ENCODE peak calls at places on chromosomes 7 and 10, in eight cellular contexts. G, N, E, B, T, J, Z and K are unnamed samples.

GRCh38 chr7:148540041-148540738 is 50.4 kb upstream of the C7orf33 start:
- DNase-seq in B (peak), G (no peak), J (no peak), E (no peak), N (no peak), Z (no peak), T (peak), K (no peak)

GRCh38 chr7:66013938-66014337 is 31.9 kb upstream of the GUSB start:
- DNase-seq in B (no peak), N (peak), E (no peak), Z (no peak), T (peak), J (peak), G (no peak), K (peak)

GRCh38 chr10:27558612-27559020 is 54.5 kb downstream of the RAB18 start:
- DNase-seq in E (no peak), T (peak), J (peak), Z (no peak), N (peak), G (no peak), B (no peak), K (peak)

GRCh38 chr10:30557884-30558283 is 71.7 kb downstream of the LYZL2 start:
- DNase-seq in N (peak), E (no peak), Z (no peak), J (peak), T (no peak), G (no peak), B (no peak), K (no peak)

GRCh38 chr10:5274795-5275194 is 78.2 kb downstream of the AKR1C4 start:
- DNase-seq in G (no peak), Z (no peak), J (no peak), B (no peak), N (no peak), T (no peak), E (no peak), K (no peak)

GRCh38 chr10:12412671-12413368 is 63.5 kb downstream of the CAMK1D start:
- DNase-seq in J (no peak), B (no peak), E (no peak), T (no peak), G (no peak), N (no peak), Z (no peak), K (no peak)

GRCh38 chr10:120041807-120042545 is 149.4 kb downstream of the SEC23IP start:
- DNase-seq in B (no peak), Z (no peak), J (no peak), T (no peak), N (no peak), E (no peak), G (no peak), K (no peak)

GRCh38 chr7:149224352-149224751 is 15.1 kb upstream of the ZNF212 start:
- DNase-seq in Z (no peak), G (no peak), J (no peak), E (no peak), T (no peak), N (no peak), B (no peak), K (no peak)

GRCh38 chr7:31875424-31875823 is 188.4 kb downstream of the PPP1R17 start:
- DNase-seq in B (no peak), T (no peak), G (no peak), E (no peak), J (no peak), N (no peak), Z (no peak), K (no peak)

GRCh38 chr10:62072901-62073300 is 171.4 kb downstream of the ARID5B start:
- DNase-seq in B (no peak), T (no peak), E (no peak), J (no peak), G (no peak), N (no peak), Z (no peak), K (no peak)

GRCh38 chr7:94417921-94418320 is 23.2 kb downstream of the COL1A2 start:
- DNase-seq in J (no peak), T (no peak), Z (no peak), E (no peak), N (no peak), G (no peak), B (no peak), K (no peak)

GRCh38 chr10:119079572-119080520 is 771 bp downstream of the EIF3A start:
- DNase-seq in N (peak), B (peak), T (peak), G (peak), Z (no peak), J (peak), E (peak), K (peak)

GRCh38 chr10:718143-718700 is 28.8 kb upstream of the DIP2C start:
- DNase-seq in E (no peak), N (no peak), T (no peak), Z (no peak), G (no peak), J (peak), B (no peak), K (no peak)

GRCh38 chr10:73591578-73591902 is 398 bp upstream of the USP54 start:
- DNase-seq in T (no peak), B (no peak), Z (no peak), G (no peak), E (no peak), N (no peak), J (peak), K (no peak)

GRCh38 chr10:12556057-12556456 is 206.7 kb downstream of the CAMK1D start:
- DNase-seq in Z (no peak), N (no peak), T (no peak), E (no peak), B (no peak), G (no peak), J (no peak), K (no peak)

GRCh38 chr7:28062197-28062988 is 118.2 kb downstream of the JAZF1 start:
- DNase-seq in B (peak), E (no peak), T (peak), N (peak), J (peak), G (peak), Z (no peak), K (peak)

GRCh38 chr7:151142686-151143040 is 24.8 kb downstream of the GBX1 start:
- DNase-seq in G (no peak), B (no peak), J (no peak), N (no peak), E (no peak), Z (no peak), T (no peak), K (peak)

GRCh38 chr7:77738871-77739270 is 42.6 kb downstream of the RSBN1L start:
- DNase-seq in Z (no peak), E (no peak), T (no peak), N (no peak), B (no peak), G (no peak), J (no peak), K (no peak)

GRCh38 chr10:43261578-43261965 is 5.3 kb downstream of the RASGEF1A start:
- DNase-seq in T (no peak), B (no peak), E (peak), N (no peak), J (no peak), G (no peak), Z (no peak), K (no peak)

GRCh38 chr10:27285093-27285492 is 44.5 kb upstream of the ACBD5 start:
- DNase-seq in T (no peak), N (peak), J (peak), G (no peak), E (no peak), B (no peak), Z (no peak), K (no peak)

DNA sequence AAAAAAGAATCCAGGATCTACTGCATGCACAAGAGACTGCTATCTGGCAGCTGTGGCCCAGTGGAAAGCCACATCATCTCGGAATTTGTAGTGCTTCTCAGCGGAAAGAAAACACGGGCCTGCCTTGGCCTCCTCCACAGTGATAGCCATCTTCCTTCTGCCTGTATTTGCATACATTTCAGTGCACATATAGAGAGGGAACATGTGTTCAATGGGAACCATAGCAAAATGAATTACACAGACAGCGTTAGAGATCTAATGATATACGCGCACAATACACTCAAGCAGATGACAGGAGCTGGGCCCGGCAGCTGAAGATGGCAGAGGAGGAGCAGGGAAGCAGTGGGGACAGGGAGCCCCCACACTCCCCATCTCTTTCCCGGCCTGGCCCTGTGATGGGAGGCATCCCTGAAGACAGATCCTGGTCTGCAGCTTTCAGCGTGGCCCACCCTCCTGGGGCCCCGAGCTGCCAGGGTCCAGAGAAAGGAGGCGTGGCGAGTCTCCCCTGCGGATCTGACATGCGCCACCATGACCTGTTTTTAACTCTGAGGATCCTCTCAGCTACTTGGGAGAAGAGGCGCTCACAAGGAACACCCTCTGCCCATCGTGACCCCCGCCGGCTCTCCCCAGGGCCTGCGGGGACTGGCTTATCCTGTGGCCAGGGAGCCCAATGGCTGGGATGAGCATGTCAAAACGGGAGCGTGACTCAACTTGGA is 93.9 kb downstream of the EBF3 start:
- DNase-seq in N (no peak), G (no peak), T (no peak), Z (no peak), J (no peak), E (no peak), B (peak), K (no peak)
- TF ChIP-seq EP300 in N (no peak), G (no peak), T (no peak), Z (no peak), J (no peak), E (no peak), B (no peak), K (no peak)

GRCh38 chr7:36280840-36281812 is 108.5 kb upstream of the ANLN start:
- DNase-seq in J (no peak), E (peak), G (peak), N (no peak), T (peak), Z (no peak), B (peak), K (peak)
- TF ChIP-seq CTCF in J (no peak), E (no peak), G (peak), N (no peak), T (no peak), Z (no peak), B (no peak), K (peak)

DNA sequence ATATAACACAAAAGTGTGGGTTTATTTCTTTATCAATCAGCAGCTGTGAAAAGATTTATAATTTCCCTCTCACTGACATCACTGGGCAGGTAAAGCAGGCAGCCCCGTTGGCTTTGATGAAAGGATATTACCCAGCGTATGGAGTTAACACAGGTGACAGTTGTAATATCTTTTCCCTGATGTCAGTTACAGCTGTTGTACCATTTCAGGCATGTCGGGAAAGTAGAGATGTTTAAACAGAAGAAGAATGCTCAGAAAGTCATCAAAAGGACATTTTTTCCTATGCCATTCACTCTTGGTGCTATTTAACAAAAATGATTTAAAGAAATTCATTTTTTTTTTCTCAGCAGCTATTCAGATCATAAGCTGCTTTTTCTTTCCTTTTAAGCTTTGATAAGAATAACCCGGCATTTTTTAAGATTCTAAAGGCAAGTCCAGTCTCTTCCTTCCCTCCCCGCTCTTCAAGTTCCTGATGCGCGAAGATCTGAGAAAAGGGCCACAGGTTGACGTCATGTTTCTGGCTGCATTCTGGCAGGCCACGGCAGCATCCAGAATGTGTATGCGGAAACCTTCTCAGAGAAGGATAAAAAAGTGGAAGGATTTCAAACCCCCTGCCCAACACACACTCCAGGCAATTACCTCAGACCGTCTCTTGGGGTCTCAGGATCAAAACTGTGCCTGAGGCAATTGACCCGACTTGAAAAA is 32.4 kb upstream of the ADAM12 start:
- DNase-seq in J (no peak), G (no peak), N (no peak), B (no peak), T (no peak), Z (no peak), E (no peak), K (no peak)
- H3K4me3 ChIP-seq in J (no peak), G (no peak), N (no peak), B (no peak), T (no peak), Z (no peak), E (no peak), K (no peak)

DNA sequence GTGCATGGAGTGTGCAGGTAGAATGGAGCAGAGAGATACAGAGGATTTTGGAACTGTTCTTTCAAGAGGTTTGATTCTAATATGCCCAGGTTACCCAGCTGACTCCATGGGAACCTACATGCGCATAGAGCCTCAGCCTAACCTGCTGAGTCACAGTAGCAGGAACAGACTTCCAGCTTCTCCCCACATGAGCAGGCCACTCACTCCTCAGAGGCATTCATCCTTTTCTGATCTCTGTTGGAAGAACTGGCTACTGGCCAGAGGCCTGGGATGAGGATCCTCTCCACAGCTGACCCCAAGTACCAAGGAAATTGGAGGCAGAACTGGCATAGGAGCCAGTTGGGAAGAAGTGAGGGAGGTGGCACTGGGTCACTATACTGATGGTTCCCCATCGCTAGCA is 17.9 kb upstream of the CCSER2 start:
- DNase-seq in Z (no peak), N (no peak), J (no peak), G (no peak), B (no peak), T (no peak), E (no peak), K (no peak)
- TF ChIP-seq EP300 in Z (no peak), N (no peak), J (no peak), G (no peak), B (no peak), T (no peak), E (no peak), K (no peak)

DNA sequence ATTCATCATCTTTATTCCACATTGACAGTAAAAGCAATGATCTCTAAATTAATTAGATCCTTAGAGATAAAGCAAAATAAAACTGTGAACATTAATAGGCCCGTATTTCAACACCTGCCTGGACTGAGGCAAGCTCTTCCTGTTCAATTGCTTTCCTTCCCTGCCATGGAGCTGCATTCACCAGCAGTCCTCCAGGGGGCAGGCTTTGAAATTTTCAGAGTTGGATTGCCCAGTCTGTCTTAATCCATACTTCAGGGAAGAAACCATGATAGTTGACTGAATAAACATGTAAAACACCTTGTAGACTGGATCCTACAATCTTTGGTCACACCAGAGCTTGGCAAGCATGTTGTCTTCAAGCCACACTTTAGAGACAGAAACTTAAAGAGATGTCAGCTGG is 936.6 kb downstream of the NRG3 start:
- DNase-seq in T (no peak), E (no peak), Z (no peak), N (no peak), G (no peak), J (no peak), B (no peak), K (no peak)
- TF ChIP-seq CTCF in T (no peak), E (peak), Z (peak), N (peak), G (no peak), J (no peak), B (no peak), K (peak)

DNA sequence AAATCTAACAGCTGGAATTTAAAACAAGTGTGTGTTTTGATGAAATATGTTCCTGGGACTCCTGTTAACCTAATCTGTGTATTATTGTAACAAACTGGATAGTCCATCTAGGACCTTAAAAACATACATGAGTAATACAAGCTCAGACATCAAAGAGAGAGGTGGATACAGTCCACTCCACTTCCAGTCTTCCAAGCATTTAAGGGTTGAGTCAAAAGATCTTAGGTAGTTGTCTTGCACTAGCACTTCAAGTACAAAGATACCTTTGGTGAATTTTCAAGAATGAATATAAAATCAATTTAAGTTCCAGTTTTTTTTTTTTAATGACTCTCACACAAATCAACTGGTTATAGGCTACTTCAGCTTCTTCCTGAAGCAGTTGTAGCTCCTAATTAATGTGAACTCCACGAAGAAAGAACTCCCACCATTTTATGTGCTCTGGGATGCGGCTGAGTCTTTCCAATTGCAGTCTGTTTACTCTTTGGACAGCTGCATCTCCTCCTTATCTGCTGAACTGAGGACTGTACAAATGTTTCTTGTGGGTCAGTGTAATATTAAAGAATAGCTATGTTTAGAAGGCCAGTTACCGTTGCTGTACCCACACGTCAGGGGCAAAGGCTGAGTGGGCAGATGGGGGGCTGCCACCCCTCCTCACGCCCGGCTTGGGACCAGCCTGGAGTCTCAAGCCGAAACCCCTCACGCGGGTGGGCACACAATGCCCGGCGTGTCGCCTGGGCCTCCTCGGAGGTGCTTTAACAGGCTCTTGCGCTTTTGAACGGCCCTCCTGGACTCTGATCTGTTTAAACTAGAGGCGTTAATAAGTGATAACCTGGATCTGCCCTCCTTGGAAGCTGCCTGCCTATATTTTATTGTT is 2.9 kb upstream of the IGF2BP3 start:
- DNase-seq in Z (no peak), T (no peak), G (no peak), N (peak), J (peak), E (no peak), B (no peak), K (no peak)
- H3K4me3 ChIP-seq in Z (peak), T (no peak), G (no peak), N (peak), J (peak), E (peak), B (no peak), K (no peak)

GRCh38 chr10:132554053-132554990 is 16.7 kb downstream of the INPP5A start:
- DNase-seq in T (no peak), E (no peak), B (peak), Z (no peak), N (no peak), J (peak), G (no peak), K (no peak)

GRCh38 chr10:132554991-132555647 is 17.5 kb downstream of the INPP5A start:
- DNase-seq in J (no peak), G (no peak), T (peak), B (peak), E (no peak), N (peak), Z (no peak), K (peak)

GRCh38 chr10:132557696-132558515 is 20.3 kb downstream of the INPP5A start:
- DNase-seq in E (no peak), B (peak), N (no peak), J (no peak), G (no peak), T (peak), Z (no peak), K (no peak)

GRCh38 chr10:132556994-132557441 is 19.4 kb downstream of the INPP5A start:
- DNase-seq in G (no peak), B (peak), N (no peak), J (no peak), E (no peak), Z (no peak), T (no peak), K (no peak)

DNA sequence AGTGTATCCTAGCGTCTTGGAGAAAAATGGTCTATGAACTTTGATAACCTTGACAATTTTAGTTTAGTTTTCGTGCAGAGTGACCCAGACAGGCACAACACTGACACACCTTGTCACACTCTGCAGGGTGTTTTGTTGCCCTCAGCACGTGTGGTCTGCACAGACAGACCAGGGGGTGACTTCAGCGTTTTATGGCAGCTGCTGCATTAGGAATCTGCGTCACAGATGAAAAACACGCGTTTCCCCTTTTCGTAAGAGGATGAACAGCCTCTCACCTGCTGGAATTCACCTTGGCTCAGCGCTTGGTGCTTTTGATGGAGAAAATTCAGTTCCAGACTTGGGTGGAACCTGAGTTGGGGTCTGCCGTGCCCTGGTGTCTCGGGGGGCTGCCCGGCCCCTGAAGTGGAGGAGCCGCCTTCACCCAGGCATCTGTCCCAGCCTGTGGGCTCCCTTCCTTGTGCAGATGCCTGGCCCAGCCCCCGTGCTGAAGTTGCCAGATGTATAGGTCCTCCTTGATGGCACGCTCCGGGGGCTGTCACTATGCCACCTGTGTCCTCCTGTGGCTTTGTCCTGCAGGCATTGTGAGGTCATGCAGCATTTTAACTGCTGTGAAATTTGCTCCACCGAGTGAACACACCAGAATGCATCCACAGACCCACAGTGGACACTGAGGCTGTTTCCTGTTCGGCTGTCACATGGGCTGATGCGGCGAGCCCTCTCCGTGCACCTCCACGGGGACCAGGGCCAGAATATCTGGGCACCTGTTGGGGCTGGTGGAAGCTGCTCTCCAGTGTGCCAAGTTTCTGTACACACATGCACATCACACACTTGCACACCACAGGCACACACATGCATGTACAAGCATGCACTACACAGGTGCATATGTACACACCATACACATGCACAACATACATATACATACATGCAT is 18.3 kb downstream of the INPP5A start:
- DNase-seq in Z (no peak), T (no peak), G (no peak), E (no peak), J (no peak), N (no peak), B (peak), K (no peak)
- TF ChIP-seq EP300 in Z (no peak), T (no peak), G (no peak), E (no peak), J (no peak), N (no peak), B (no peak), K (no peak)